ENCODE peak calls at places on chromosomes 12 and 14, in four cellular contexts. Z, X, H and F are unnamed samples.

GRCh38 chr14:39034481-39035296 is 68.3 kb downstream of the SEC23A start:
- DNase-seq in Z (peak), X (no peak), H (no peak), F (no peak)

GRCh38 chr14:36661506-36662257 is at the start of gene PAX9:
- DNase-seq in Z (peak), X (peak), H (peak), F (peak)

GRCh38 chr12:132551271-132552120 is 58.9 kb downstream of the LRCOL1 start:
- DNase-seq in Z (no peak), X (no peak), H (no peak), F (no peak)

GRCh38 chr12:103830730-103831320 is 10.2 kb downstream of the NT5DC3 start:
- DNase-seq in Z (no peak), X (no peak), H (no peak), F (no peak)

GRCh38 chr14:91246051-91246852 is 1.7 kb upstream of the GPR68 start:
- DNase-seq in Z (no peak), X (no peak), H (no peak), F (no peak)

GRCh38 chr12:19150273-19150895 is 20.9 kb downstream of the PLEKHA5 start:
- DNase-seq in Z (no peak), X (no peak), H (no peak), F (no peak)

GRCh38 chr12:42086021-42086420 is 58.7 kb downstream of the GXYLT1 start:
- DNase-seq in Z (no peak), X (no peak), H (no peak), F (no peak)

GRCh38 chr12:93333828-93334227 is 43.9 kb upstream of the NUDT4 start:
- DNase-seq in Z (no peak), X (no peak), H (no peak), F (no peak)

GRCh38 chr12:106147956-106148355 is 9.2 kb upstream of the NUAK1 start:
- DNase-seq in Z (no peak), X (no peak), H (no peak), F (no peak)

GRCh38 chr12:105212431-105212830 is 23.5 kb downstream of the APPL2 start:
- DNase-seq in Z (no peak), X (no peak), H (no peak), F (no peak)

GRCh38 chr14:39372656-39373055 is 59.6 kb downstream of the FBXO33 start:
- DNase-seq in Z (no peak), X (no peak), H (no peak), F (no peak)

GRCh38 chr14:51295666-51296263 is 55.7 kb downstream of the TMX1 start:
- DNase-seq in Z (no peak), X (no peak), H (no peak), F (no peak)

GRCh38 chr12:67524861-67525499 is 123.6 kb upstream of the DYRK2 start:
- DNase-seq in Z (no peak), X (no peak), H (no peak), F (no peak)

GRCh38 chr12:52903855-52904508 is 894 bp downstream of the KRT8 start:
- DNase-seq in Z (peak), X (peak), H (peak), F (no peak)

GRCh38 chr14:72521968-72522741 is 371.7 kb downstream of the DPF3 start:
- DNase-seq in Z (no peak), X (no peak), H (no peak), F (no peak)

GRCh38 chr12:33628087-33628486 is 188.5 kb upstream of the SYT10 start:
- DNase-seq in Z (no peak), X (no peak), H (no peak), F (no peak)

GRCh38 chr12:120874547-120875245 is 29.5 kb downstream of the SPPL3 start:
- DNase-seq in Z (no peak), X (no peak), H (no peak), F (no peak)

GRCh38 chr12:94560416-94561221 is 89.7 kb downstream of the TMCC3 start:
- DNase-seq in Z (no peak), X (peak), H (peak), F (peak)

GRCh38 chr12:81078469-81079196 is 754 bp downstream of the ACSS3 start:
- DNase-seq in Z (peak), X (no peak), H (no peak), F (no peak)

GRCh38 chr14:92759300-92759678 is 10.9 kb upstream of the LGMN start:
- DNase-seq in Z (no peak), X (no peak), H (no peak), F (no peak)

GRCh38 chr12:104677441-104678089 is 220.8 kb downstream of the CHST11 start:
- DNase-seq in Z (no peak), X (no peak), H (no peak), F (no peak)

GRCh38 chr12:49838973-49839633 is 3.8 kb downstream of the BCDIN3D start:
- DNase-seq in Z (peak), X (no peak), H (no peak), F (no peak)

GRCh38 chr12:129570796-129571400 is 332.9 kb downstream of the TMEM132D start:
- DNase-seq in Z (no peak), X (no peak), H (no peak), F (no peak)

GRCh38 chr14:25537846-25538455 is 488.0 kb upstream of the STXBP6 start:
- DNase-seq in Z (peak), X (peak), H (no peak), F (peak)

GRCh38 chr12:51320695-51321320 is 3.2 kb downstream of the BIN2 start:
- DNase-seq in Z (no peak), X (no peak), H (no peak), F (peak)

GRCh38 chr14:31161274-31161673 is 46.3 kb downstream of the HECTD1 start:
- DNase-seq in Z (no peak), X (no peak), H (no peak), F (no peak)
- H3K4me3 ChIP-seq in Z (no peak), X (no peak), H (no peak), F (no peak)

GRCh38 chr14:75537071-75537470 is 14.8 kb downstream of the BATF start:
- DNase-seq in Z (no peak), X (no peak), H (no peak), F (no peak)
- TF ChIP-seq SUZ12 in Z (no peak), X (no peak), H (no peak), F (no peak)

GRCh38 chr14:22888662-22889061 is 5.6 kb downstream of the REM2 start:
- DNase-seq in Z (no peak), X (no peak), H (peak), F (no peak)

GRCh38 chr14:22885975-22886374 is 3.0 kb downstream of the REM2 start:
- DNase-seq in Z (no peak), X (no peak), H (no peak), F (no peak)

GRCh38 chr14:22886500-22887259 is 3.7 kb downstream of the REM2 start:
- DNase-seq in Z (no peak), X (peak), H (peak), F (peak)

GRCh38 chr14:22887990-22888378 is 5.0 kb downstream of the REM2 start:
- DNase-seq in Z (no peak), X (no peak), H (peak), F (no peak)

DNA sequence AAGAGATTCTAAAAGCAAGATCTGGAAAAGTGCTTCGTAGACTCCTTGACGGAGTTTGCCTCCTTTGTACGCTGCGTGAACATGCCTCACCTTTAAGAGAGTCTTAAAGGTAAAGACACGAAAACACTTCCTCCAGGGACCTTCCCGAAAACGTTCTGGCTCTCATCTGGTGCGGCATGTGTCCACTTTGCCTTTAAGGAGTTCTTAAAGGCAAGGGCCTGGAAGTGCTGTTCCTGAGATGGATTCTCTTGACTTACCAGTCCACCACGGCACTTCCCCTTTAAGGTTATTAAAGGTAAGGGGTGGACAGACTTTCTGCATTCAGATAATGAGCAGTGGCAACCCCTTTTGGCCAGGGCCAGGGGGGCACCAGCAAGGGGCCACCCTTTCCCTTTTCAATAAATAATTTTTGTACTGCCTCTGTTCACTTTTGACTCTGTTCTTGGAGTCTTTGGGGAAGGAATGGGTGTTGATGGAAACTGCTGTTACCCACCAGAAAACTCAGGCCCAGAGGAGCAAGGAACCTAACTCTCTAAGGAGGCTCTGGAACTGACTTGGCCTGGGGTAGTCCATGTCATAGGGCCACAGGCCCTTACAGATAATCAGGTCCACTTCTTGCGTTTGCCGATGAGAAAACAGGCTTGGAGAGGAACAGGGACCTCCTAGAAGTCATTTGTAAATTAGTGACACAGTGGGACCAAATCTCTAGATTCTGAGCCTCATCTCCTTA is 4.4 kb downstream of the REM2 start:
- DNase-seq in Z (no peak), X (no peak), H (peak), F (peak)
- H3K4me3 ChIP-seq in Z (no peak), X (peak), H (peak), F (peak)

GRCh38 chr12:6778212-6778570 is 5.9 kb downstream of the LAG3 start:
- DNase-seq in Z (no peak), X (peak), H (no peak), F (no peak)

GRCh38 chr12:6777386-6777785 is 5.1 kb downstream of the LAG3 start:
- DNase-seq in Z (no peak), X (no peak), H (no peak), F (no peak)

GRCh38 chr12:6779667-6780459 is 7.5 kb downstream of the LAG3 start:
- DNase-seq in Z (peak), X (no peak), H (no peak), F (no peak)

GRCh38 chr12:6780573-6780972 is 8.3 kb downstream of the LAG3 start:
- DNase-seq in Z (no peak), X (no peak), H (no peak), F (no peak)

DNA sequence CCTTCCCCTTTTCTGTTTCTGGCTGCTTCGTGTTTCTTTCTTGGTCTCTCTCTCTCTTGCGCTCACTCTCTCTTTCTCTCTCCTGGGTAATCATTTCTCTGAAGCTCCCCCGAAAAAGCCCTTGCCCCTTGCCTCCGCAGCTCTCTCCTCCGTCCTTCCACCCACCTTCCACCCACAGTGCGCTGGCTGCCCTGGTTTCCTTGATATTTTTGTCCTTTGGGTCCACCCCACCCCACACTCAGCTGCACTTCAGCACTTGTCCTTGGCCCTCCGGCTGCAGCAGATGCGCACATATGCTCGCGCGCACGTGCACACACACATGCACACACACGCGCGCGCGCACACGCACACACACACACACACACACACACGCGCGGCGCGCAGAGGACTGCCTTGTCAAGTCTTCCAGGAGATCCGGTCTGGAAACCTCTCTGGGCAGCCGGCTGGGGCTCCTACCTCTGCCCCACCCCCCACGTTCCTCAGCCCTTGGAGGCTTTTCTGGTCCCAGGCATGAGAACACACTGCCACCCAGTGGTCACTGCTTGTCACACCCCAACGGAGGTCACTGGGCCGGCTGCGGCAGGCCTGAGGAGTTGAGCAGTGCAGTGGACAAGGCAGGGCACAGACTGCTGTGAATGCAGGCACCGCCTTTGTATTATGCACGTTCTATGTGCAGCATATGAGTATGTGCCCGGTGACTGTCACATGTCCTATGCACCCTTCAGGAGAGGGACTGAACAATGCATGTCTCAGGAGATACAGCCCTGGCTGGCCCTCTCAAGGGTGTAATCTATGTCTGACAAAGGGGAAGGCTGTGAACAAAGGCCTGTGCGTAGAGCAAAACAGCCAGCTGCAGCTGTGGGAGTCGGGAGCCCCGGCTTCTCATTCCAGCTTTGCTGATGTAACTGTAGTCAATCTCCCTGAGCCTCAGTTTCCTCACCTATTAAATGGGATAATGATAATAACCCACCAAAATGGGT is 6.5 kb downstream of the LAG3 start:
- DNase-seq in Z (peak), X (peak), H (peak), F (peak)
- TF ChIP-seq SUZ12 in Z (no peak), X (no peak), H (no peak), F (no peak)